ENCODE peak calls at places on chromosomes 5 and 9, in six cellular contexts. One of them, this sample, is unnamed.

GRCh38 chr5:97452646-97453045 is 269.6 kb upstream of the RIOK2 start:
- DNase-seq in HFF-Myc: no peak
- DNase-seq in B cell: no peak
- DNase-seq in mesothelial cell of epicardium: no peak
- DNase-seq in GM10248: no peak
- DNase-seq in fibroblast of mammary gland: no peak
- DNase-seq in this sample: no peak

GRCh38 chr5:159214486-159215271 is 5.3 kb upstream of the RNF145 start:
- DNase-seq in HFF-Myc: no peak
- DNase-seq in B cell: no peak
- DNase-seq in mesothelial cell of epicardium: no peak
- DNase-seq in GM10248: no peak
- DNase-seq in fibroblast of mammary gland: no peak
- DNase-seq in this sample: no peak

GRCh38 chr9:93642961-93643360 is 66.6 kb downstream of the PHF2 start:
- DNase-seq in HFF-Myc: peak
- DNase-seq in B cell: no peak
- DNase-seq in mesothelial cell of epicardium: no peak
- DNase-seq in GM10248: no peak
- DNase-seq in fibroblast of mammary gland: peak
- DNase-seq in this sample: no peak

GRCh38 chr9:21096172-21096900 is 18.6 kb upstream of the IFNB1 start:
- DNase-seq in HFF-Myc: no peak
- DNase-seq in B cell: peak
- DNase-seq in mesothelial cell of epicardium: no peak
- DNase-seq in GM10248: peak
- DNase-seq in fibroblast of mammary gland: peak
- DNase-seq in this sample: no peak

GRCh38 chr9:130782883-130783537 is 52.0 kb upstream of the ABL1 start:
- DNase-seq in HFF-Myc: no peak
- DNase-seq in B cell: no peak
- DNase-seq in mesothelial cell of epicardium: no peak
- DNase-seq in GM10248: no peak
- DNase-seq in fibroblast of mammary gland: peak
- DNase-seq in this sample: no peak

GRCh38 chr5:140236896-140237598 is 62.1 kb downstream of the CYSTM1 start:
- DNase-seq in HFF-Myc: no peak
- DNase-seq in B cell: no peak
- DNase-seq in mesothelial cell of epicardium: no peak
- DNase-seq in GM10248: no peak
- DNase-seq in fibroblast of mammary gland: no peak
- DNase-seq in this sample: no peak

GRCh38 chr5:16666140-16666860 is 49.5 kb upstream of the RETREG1 start:
- DNase-seq in HFF-Myc: no peak
- DNase-seq in B cell: no peak
- DNase-seq in mesothelial cell of epicardium: no peak
- DNase-seq in GM10248: no peak
- DNase-seq in fibroblast of mammary gland: no peak
- DNase-seq in this sample: no peak

GRCh38 chr5:13946111-13946510 is 1.6 kb upstream of the DNAH5 start:
- DNase-seq in HFF-Myc: no peak
- DNase-seq in B cell: no peak
- DNase-seq in mesothelial cell of epicardium: no peak
- DNase-seq in GM10248: no peak
- DNase-seq in fibroblast of mammary gland: peak
- DNase-seq in this sample: no peak

GRCh38 chr9:112554516-112554915 is 67.9 kb downstream of the KIAA1958 start:
- DNase-seq in HFF-Myc: no peak
- DNase-seq in B cell: no peak
- DNase-seq in mesothelial cell of epicardium: no peak
- DNase-seq in GM10248: no peak
- DNase-seq in fibroblast of mammary gland: peak
- DNase-seq in this sample: no peak

GRCh38 chr5:75337366-75338021 is 474 bp downstream of the HMGCR start:
- DNase-seq in HFF-Myc: no peak
- DNase-seq in B cell: no peak
- DNase-seq in mesothelial cell of epicardium: no peak
- DNase-seq in GM10248: no peak
- DNase-seq in fibroblast of mammary gland: peak
- DNase-seq in this sample: peak

GRCh38 chr9:94534901-94535300 is 20.0 kb upstream of the PCAT7 start:
- DNase-seq in HFF-Myc: no peak
- DNase-seq in B cell: no peak
- DNase-seq in mesothelial cell of epicardium: no peak
- DNase-seq in GM10248: no peak
- DNase-seq in fibroblast of mammary gland: peak
- DNase-seq in this sample: no peak

GRCh38 chr5:62208218-62208852 is 97.7 kb upstream of the KIF2A start:
- DNase-seq in HFF-Myc: no peak
- DNase-seq in B cell: no peak
- DNase-seq in mesothelial cell of epicardium: no peak
- DNase-seq in GM10248: no peak
- DNase-seq in fibroblast of mammary gland: no peak
- DNase-seq in this sample: no peak

GRCh38 chr9:76638001-76638400 is 126.2 kb upstream of the PCA3 start:
- DNase-seq in HFF-Myc: no peak
- DNase-seq in B cell: no peak
- DNase-seq in mesothelial cell of epicardium: no peak
- DNase-seq in GM10248: no peak
- DNase-seq in fibroblast of mammary gland: no peak
- DNase-seq in this sample: no peak

GRCh38 chr5:407051-407450 is 35.9 kb upstream of the EXOC3 start:
- DNase-seq in HFF-Myc: no peak
- DNase-seq in B cell: no peak
- DNase-seq in mesothelial cell of epicardium: no peak
- DNase-seq in GM10248: no peak
- DNase-seq in fibroblast of mammary gland: no peak
- DNase-seq in this sample: no peak

GRCh38 chr5:180090769-180091546 is 19.4 kb upstream of the RNF130 start:
- DNase-seq in HFF-Myc: no peak
- DNase-seq in B cell: peak
- DNase-seq in mesothelial cell of epicardium: no peak
- DNase-seq in GM10248: no peak
- DNase-seq in fibroblast of mammary gland: peak
- DNase-seq in this sample: no peak

GRCh38 chr5:102288630-102289029 is 7.5 kb downstream of the SLCO4C1 start:
- DNase-seq in HFF-Myc: no peak
- DNase-seq in B cell: no peak
- DNase-seq in mesothelial cell of epicardium: no peak
- DNase-seq in GM10248: no peak
- DNase-seq in fibroblast of mammary gland: no peak
- DNase-seq in this sample: no peak

GRCh38 chr5:173655196-173655797 is 38.8 kb upstream of the BOD1 start:
- DNase-seq in HFF-Myc: no peak
- DNase-seq in B cell: no peak
- DNase-seq in mesothelial cell of epicardium: no peak
- DNase-seq in GM10248: no peak
- DNase-seq in fibroblast of mammary gland: no peak
- DNase-seq in this sample: no peak

GRCh38 chr5:35046754-35047153 is 995 bp downstream of the AGXT2 start:
- DNase-seq in HFF-Myc: peak
- DNase-seq in B cell: no peak
- DNase-seq in mesothelial cell of epicardium: no peak
- DNase-seq in GM10248: no peak
- DNase-seq in fibroblast of mammary gland: peak
- DNase-seq in this sample: no peak

GRCh38 chr9:75624984-75625383 is 265.5 kb upstream of the PCSK5 start:
- DNase-seq in HFF-Myc: no peak
- DNase-seq in B cell: no peak
- DNase-seq in mesothelial cell of epicardium: no peak
- DNase-seq in GM10248: no peak
- DNase-seq in fibroblast of mammary gland: no peak
- DNase-seq in this sample: no peak

GRCh38 chr9:89923961-89924504 is 319.2 kb downstream of the GADD45G start:
- DNase-seq in HFF-Myc: no peak
- DNase-seq in B cell: peak
- DNase-seq in mesothelial cell of epicardium: no peak
- DNase-seq in GM10248: no peak
- DNase-seq in fibroblast of mammary gland: peak
- DNase-seq in this sample: no peak

GRCh38 chr5:146007270-146007669 is 70.9 kb downstream of the SH3RF2 start:
- DNase-seq in HFF-Myc: peak
- DNase-seq in B cell: no peak
- DNase-seq in mesothelial cell of epicardium: no peak
- DNase-seq in GM10248: no peak
- DNase-seq in fibroblast of mammary gland: peak
- DNase-seq in this sample: no peak

GRCh38 chr5:110916373-110917049 is 155.0 kb upstream of the TSLP start:
- DNase-seq in HFF-Myc: peak
- DNase-seq in B cell: no peak
- DNase-seq in mesothelial cell of epicardium: no peak
- DNase-seq in GM10248: no peak
- DNase-seq in fibroblast of mammary gland: peak
- DNase-seq in this sample: no peak

GRCh38 chr9:37034938-37035471 is 937 bp upstream of the PAX5 start:
- DNase-seq in HFF-Myc: no peak
- DNase-seq in B cell: no peak
- DNase-seq in mesothelial cell of epicardium: no peak
- DNase-seq in GM10248: no peak
- DNase-seq in fibroblast of mammary gland: no peak
- DNase-seq in this sample: no peak

GRCh38 chr5:171595401-171595800 is 176.0 kb downstream of the FGF18 start:
- DNase-seq in HFF-Myc: no peak
- DNase-seq in B cell: no peak
- DNase-seq in mesothelial cell of epicardium: no peak
- DNase-seq in GM10248: no peak
- DNase-seq in fibroblast of mammary gland: peak
- DNase-seq in this sample: no peak

GRCh38 chr5:171598279-171599152 is 179.1 kb downstream of the FGF18 start:
- DNase-seq in HFF-Myc: no peak
- DNase-seq in B cell: no peak
- DNase-seq in mesothelial cell of epicardium: no peak
- DNase-seq in GM10248: no peak
- DNase-seq in fibroblast of mammary gland: no peak
- DNase-seq in this sample: no peak

GRCh38 chr5:171599396-171599795 is 179.9 kb downstream of the FGF18 start:
- DNase-seq in HFF-Myc: no peak
- DNase-seq in B cell: no peak
- DNase-seq in mesothelial cell of epicardium: no peak
- DNase-seq in GM10248: no peak
- DNase-seq in fibroblast of mammary gland: no peak
- DNase-seq in this sample: peak

GRCh38 chr5:171595801-171596231 is 176.4 kb downstream of the FGF18 start:
- DNase-seq in HFF-Myc: peak
- DNase-seq in B cell: no peak
- DNase-seq in mesothelial cell of epicardium: no peak
- DNase-seq in GM10248: no peak
- DNase-seq in fibroblast of mammary gland: peak
- DNase-seq in this sample: no peak

GRCh38 chr5:171596391-171596878 is 177.0 kb downstream of the FGF18 start:
- DNase-seq in HFF-Myc: peak
- DNase-seq in B cell: no peak
- DNase-seq in mesothelial cell of epicardium: no peak
- DNase-seq in GM10248: no peak
- DNase-seq in fibroblast of mammary gland: peak
- DNase-seq in this sample: peak
- TF ChIP-seq CTCF in HFF-Myc: no peak
- TF ChIP-seq CTCF in B cell: no peak
- TF ChIP-seq CTCF in mesothelial cell of epicardium: no peak
- TF ChIP-seq CTCF in GM10248: no peak
- TF ChIP-seq CTCF in fibroblast of mammary gland: no peak
- TF ChIP-seq CTCF in this sample: no peak

DNA sequence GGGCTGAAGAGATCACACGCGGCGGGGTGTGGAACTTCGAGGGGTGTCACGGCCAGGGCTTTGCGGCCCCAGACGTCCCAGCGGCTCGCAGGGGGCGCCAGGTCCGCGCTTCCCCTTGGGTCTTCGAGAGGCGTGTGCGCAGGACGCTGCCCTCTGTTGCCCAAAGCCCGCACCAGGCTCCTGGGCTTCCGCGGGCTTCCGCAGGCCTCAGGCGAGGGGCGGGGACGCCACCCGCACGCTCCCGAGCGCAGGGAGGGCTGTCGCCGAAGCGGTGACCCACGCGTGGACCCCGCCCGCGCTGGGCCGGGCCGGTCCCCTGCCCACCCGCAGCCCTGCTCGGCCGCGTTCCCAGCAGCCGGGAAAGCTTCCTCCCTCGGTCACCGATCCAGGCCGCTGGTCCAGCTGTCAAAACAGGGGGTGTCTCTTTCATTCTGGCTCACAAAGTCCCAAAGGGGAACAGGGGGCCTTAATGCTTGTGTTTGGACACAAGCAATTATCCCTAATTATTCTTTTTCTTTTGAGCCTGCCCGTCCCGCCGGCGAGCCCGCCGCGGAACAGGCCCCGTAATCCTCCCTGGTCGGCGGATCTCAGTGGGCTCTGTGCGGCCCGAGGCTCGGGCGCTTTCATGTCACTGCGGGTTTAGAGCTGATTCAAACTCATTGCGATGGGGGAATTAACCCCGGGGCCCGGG is 60.6 kb downstream of the TMEM174 start:
- DNase-seq in HFF-Myc: no peak
- DNase-seq in B cell: peak
- DNase-seq in mesothelial cell of epicardium: no peak
- DNase-seq in GM10248: no peak
- DNase-seq in fibroblast of mammary gland: no peak
- DNase-seq in this sample: no peak
- TF ChIP-seq CTCF in HFF-Myc: no peak
- TF ChIP-seq CTCF in B cell: no peak
- TF ChIP-seq CTCF in mesothelial cell of epicardium: no peak
- TF ChIP-seq CTCF in GM10248: no peak
- TF ChIP-seq CTCF in fibroblast of mammary gland: no peak
- TF ChIP-seq CTCF in this sample: no peak

GRCh38 chr5:160649304-160649703 is 202.7 kb downstream of the ATP10B start:
- DNase-seq in HFF-Myc: no peak
- DNase-seq in B cell: no peak
- DNase-seq in mesothelial cell of epicardium: no peak
- DNase-seq in GM10248: no peak
- DNase-seq in fibroblast of mammary gland: no peak
- DNase-seq in this sample: no peak
- TF ChIP-seq CTCF in HFF-Myc: no peak
- TF ChIP-seq CTCF in B cell: no peak
- TF ChIP-seq CTCF in mesothelial cell of epicardium: no peak
- TF ChIP-seq CTCF in GM10248: peak
- TF ChIP-seq CTCF in fibroblast of mammary gland: peak
- TF ChIP-seq CTCF in this sample: peak

DNA sequence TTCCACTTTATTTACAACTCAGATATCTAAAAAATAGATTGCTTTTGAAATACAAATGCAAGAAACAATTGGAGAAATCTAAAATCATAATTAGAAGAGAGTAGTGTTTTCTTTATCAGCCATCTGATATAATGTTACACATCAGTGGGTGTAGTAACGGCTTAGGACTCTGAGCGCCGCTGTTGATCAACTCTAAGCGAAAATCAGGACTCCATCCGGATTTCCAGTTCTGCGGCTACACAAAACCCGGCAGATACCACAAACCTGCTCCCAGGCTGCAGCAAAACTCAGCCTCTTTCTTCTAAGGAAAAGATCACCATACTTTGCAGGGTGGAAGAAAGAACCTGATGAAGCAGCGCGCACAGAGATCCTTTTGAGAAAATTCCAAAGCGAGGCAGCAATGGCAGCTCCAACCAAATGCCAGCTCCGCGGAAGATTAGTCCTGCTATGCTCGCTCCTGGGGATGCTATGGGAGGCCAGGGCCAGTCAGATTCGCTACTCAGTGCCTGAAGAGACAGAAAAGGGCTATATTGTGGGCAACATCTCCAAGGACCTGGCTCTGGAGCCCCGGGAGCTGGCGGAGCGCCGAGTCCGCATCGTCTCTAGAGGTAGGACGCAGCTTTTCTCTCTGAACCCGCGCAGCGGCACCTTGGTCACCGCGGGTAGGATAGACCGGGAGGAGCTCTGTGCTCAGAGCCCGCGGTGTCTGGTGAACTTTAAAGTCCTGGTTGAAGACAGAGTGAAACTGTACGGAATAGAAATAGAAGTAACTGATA is at the start of gene PCDHGA9:
- DNase-seq in HFF-Myc: no peak
- DNase-seq in B cell: no peak
- DNase-seq in mesothelial cell of epicardium: no peak
- DNase-seq in GM10248: no peak
- DNase-seq in fibroblast of mammary gland: peak
- DNase-seq in this sample: no peak
- TF ChIP-seq CTCF in HFF-Myc: peak
- TF ChIP-seq CTCF in B cell: peak
- TF ChIP-seq CTCF in mesothelial cell of epicardium: no peak
- TF ChIP-seq CTCF in GM10248: peak
- TF ChIP-seq CTCF in fibroblast of mammary gland: peak
- TF ChIP-seq CTCF in this sample: peak